ENCODE peak calls at places on chromosomes 12 and 14, in six cellular contexts. N is tibial nerve, C is adrenal gland, H is Peyer's patch, B is IMR-90, Q is uterus. I is an unnamed sample.

GRCh38 chr14:92654206-92654901 is 94.1 kb downstream of the LGMN start:
- DNase-seq in N (no peak), C (no peak), H (no peak), B (no peak), Q (no peak), I (no peak)

GRCh38 chr12:87441511-87441910 is 587.7 kb downstream of the C12orf50 start:
- DNase-seq in N (no peak), C (no peak), H (no peak), B (no peak), Q (no peak), I (no peak)

GRCh38 chr14:26839481-26839880 is 241.6 kb upstream of the NOVA1 start:
- DNase-seq in N (no peak), C (no peak), H (no peak), B (no peak), Q (no peak), I (no peak)

GRCh38 chr12:79251356-79251755 is 386.8 kb downstream of the SYT1 start:
- DNase-seq in N (no peak), C (no peak), H (no peak), B (peak; percentile 61), Q (no peak), I (no peak)

GRCh38 chr14:75399819-75400678 is 27.8 kb upstream of the JDP2 start:
- DNase-seq in N (peak; percentile 78), C (peak; percentile 99), H (peak; percentile 32), B (no peak), Q (peak; percentile 74), I (peak; percentile 51)

GRCh38 chr12:32089156-32089950 is 17.3 kb upstream of the BICD1 start:
- DNase-seq in N (no peak), C (no peak), H (no peak), B (no peak), Q (no peak), I (no peak)

GRCh38 chr12:59632408-59632807 is 36.6 kb downstream of the SLC16A7 start:
- DNase-seq in N (peak; percentile 40), C (peak; percentile 47), H (no peak), B (no peak), Q (no peak), I (no peak)

GRCh38 chr12:104517880-104518279 is 61.1 kb downstream of the CHST11 start:
- DNase-seq in N (no peak), C (no peak), H (no peak), B (no peak), Q (no peak), I (no peak)

GRCh38 chr14:22226381-22226780 is 362.6 kb downstream of the DAD1 start:
- DNase-seq in N (no peak), C (no peak), H (peak; percentile 34), B (peak; percentile 59), Q (no peak), I (no peak)

GRCh38 chr14:80080601-80081000 is 130.7 kb downstream of the DIO2 start:
- DNase-seq in N (no peak), C (no peak), H (no peak), B (no peak), Q (no peak), I (no peak)

GRCh38 chr14:64421166-64421565 is 33.0 kb downstream of the MTHFD1 start:
- DNase-seq in N (no peak), C (no peak), H (no peak), B (peak; percentile 73), Q (no peak), I (no peak)

GRCh38 chr12:5861426-5861825 is 83.6 kb downstream of the ANO2 start:
- DNase-seq in N (no peak), C (no peak), H (no peak), B (no peak), Q (no peak), I (no peak)

GRCh38 chr12:68529869-68530268 is 80.8 kb upstream of the RAP1B start:
- DNase-seq in N (no peak), C (no peak), H (no peak), B (no peak), Q (no peak), I (no peak)

GRCh38 chr12:2018401-2018800 is 14.1 kb upstream of the DCP1B start:
- DNase-seq in N (no peak), C (no peak), H (no peak), B (no peak), Q (peak; percentile 86), I (no peak)

GRCh38 chr12:118120579-118121363 is 15.2 kb upstream of the PEBP1 start:
- DNase-seq in N (peak; percentile 84), C (peak; percentile 90), H (peak; percentile 71), B (peak; percentile 61), Q (peak; percentile 74), I (peak; percentile 2)

GRCh38 chr14:95529242-95529641 is 5.6 kb upstream of the GLRX5 start:
- DNase-seq in N (no peak), C (peak; percentile 19), H (no peak), B (no peak), Q (no peak), I (no peak)

GRCh38 chr14:93984987-93985410 is 8.6 kb upstream of the ASB2 start:
- DNase-seq in N (no peak), C (peak; percentile 91), H (no peak), B (peak; percentile 91), Q (peak; percentile 51), I (no peak)

GRCh38 chr14:101926085-101926484 is 38.3 kb upstream of the DYNC1H1 start:
- DNase-seq in N (no peak), C (no peak), H (no peak), B (no peak), Q (no peak), I (no peak)

GRCh38 chr14:103232338-103232808 is 101.7 kb upstream of the EIF5 start:
- DNase-seq in N (no peak), C (no peak), H (no peak), B (no peak), Q (no peak), I (no peak)

GRCh38 chr12:64186789-64187188 is 35.3 kb downstream of the KICS2 start:
- DNase-seq in N (no peak), C (no peak), H (no peak), B (peak; percentile 47), Q (no peak), I (no peak)

GRCh38 chr12:94184995-94185711 is 36.8 kb downstream of the PLXNC1 start:
- DNase-seq in N (no peak), C (no peak), H (no peak), B (no peak), Q (no peak), I (no peak)

GRCh38 chr12:100324498-100324897 is 32.4 kb upstream of the SLC17A8 start:
- DNase-seq in N (no peak), C (no peak), H (no peak), B (no peak), Q (no peak), I (no peak)

GRCh38 chr14:33315721-33316120 is 377.0 kb downstream of the NPAS3 start:
- DNase-seq in N (peak; percentile 9), C (peak; percentile 51), H (no peak), B (no peak), Q (no peak), I (no peak)

GRCh38 chr14:34465069-34465859 is 3.2 kb upstream of the SPTSSA start:
- DNase-seq in N (no peak), C (no peak), H (no peak), B (peak; percentile 33), Q (no peak), I (no peak)

GRCh38 chr12:78086553-78087362 is 256.1 kb downstream of the NAV3 start:
- DNase-seq in N (no peak), C (no peak), H (no peak), B (peak; percentile 12), Q (no peak), I (no peak)

GRCh38 chr12:1800646-1801284 is 19.6 kb upstream of the LRTM2 start:
- DNase-seq in N (no peak), C (peak; percentile 61), H (peak; percentile 18), B (peak; percentile 54), Q (no peak), I (no peak)

DNA sequence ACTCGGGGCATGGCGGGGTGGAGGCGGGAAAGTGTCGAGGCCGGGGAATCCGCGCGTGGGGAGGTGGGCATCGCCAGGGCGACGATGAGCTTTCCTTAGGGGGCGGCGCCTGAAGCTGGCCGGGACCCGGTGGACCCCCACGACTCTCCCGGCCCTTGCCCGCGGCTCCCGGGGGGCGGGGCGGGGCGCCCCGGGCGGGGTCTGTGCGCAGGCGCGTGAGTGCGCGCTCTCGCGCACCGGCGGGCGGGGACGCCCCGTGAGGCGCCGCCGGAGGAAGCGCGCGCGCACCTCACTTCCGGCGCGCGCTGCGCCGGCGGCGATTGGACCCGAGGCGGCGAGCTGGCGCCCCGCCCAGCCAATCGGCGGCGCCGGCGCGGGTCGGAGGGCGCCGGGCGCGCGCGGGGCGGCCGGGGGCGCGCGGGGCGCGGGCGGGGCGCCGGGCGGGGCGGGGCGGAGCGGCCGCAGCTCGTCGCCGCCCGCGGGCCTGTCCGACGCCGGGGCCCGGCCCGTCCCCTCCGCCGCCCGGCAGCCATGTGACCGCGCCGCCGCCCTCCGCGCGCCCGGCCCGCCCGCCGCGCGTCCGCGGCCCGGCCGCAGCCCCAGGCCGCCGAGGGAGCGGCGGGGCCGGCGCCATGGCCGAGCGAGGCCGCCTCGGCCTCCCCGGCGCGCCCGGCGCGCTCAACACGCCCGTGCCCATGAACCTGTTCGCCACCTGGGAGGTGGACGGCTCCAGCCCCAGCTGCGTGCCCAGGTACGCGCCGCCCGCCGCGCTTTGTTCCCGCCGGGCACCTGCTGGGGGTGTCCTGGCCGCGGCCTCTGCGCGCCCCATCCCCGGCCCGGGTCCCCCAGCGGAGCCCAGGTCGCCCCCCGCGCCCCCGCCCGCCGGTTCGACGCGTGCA is at the start of gene PACS2:
- DNase-seq in N (peak; percentile 38), C (peak; percentile 67), H (peak; percentile 73), B (peak; percentile 85), Q (peak; percentile 81), I (no peak)
- H3K27ac ChIP-seq in N (peak within 1 kb of the TSS; percentile 99), C (peak within 1 kb of the TSS; percentile 86), H (peak within 1 kb of the TSS; percentile 91), B (peak within 1 kb of the TSS; percentile 81), Q (peak within 1 kb of the TSS; percentile 94), I (peak within 1 kb of the TSS; percentile 99)

GRCh38 chr14:57485635-57486034 is 8.0 kb downstream of the CCDC198 start:
- DNase-seq in N (no peak), C (no peak), H (no peak), B (no peak), Q (no peak), I (no peak)
- TF ChIP-seq POLR2A in N (no peak), C (no peak), H (no peak), B (no peak), Q (no peak), I (no peak)

GRCh38 chr14:71651228-71651627 is 281.0 kb upstream of the RGS6 start:
- DNase-seq in N (peak; percentile 17), C (peak; percentile 55), H (no peak), B (peak; percentile 95), Q (no peak), I (no peak)
- H3K27ac ChIP-seq in N (no peak overlapping the region), C (peak overlapping the region; percentile 30), H (no peak overlapping the region), B (no peak overlapping the region), Q (no peak overlapping the region), I (no peak overlapping the region)

DNA sequence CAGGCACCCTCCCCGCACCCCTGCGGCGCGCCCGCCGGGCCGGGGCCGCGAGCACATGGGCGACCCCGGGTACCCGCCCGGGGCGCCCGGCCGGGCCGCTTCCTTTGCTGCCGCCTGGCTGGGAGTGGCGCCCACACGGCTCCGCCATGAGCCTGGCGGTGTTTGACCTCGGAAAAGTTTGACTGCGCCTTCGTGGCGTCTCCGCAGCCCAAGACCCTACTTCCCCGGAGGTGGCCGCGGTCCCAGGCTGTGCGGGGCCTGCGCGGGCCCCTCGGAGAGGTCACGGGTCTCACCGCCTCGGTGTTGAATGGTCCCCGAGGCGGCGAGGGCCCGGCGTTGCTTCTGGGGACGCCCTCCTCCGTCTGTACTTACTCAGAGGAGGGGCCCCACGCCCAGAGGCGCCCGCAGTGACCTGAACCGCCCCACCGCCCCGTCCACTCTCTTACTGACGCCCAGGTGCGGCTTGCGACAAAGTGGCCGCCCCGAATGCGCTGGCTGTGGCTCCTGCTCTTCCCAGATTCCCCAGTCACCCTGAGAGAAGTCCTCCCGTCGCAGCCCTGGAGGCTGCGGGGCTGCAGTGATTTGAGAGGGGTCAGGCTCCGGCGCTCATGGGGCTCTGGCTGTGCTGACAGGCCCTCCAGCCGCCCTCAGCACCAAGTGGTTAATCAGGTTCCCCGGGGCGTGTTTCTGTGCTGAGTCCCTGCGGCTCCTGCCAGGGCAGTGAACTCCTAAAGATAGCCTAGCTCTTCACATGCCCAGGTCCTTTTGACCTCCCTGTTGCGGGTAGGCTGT is 5.8 kb downstream of the KMT5A start:
- DNase-seq in N (no peak), C (peak; percentile 56), H (peak; percentile 46), B (no peak), Q (peak; percentile 30), I (no peak)
- TF ChIP-seq POLR2A in N (no peak), C (peak; percentile 42), H (peak; percentile 51), B (no peak), Q (no peak), I (peak; percentile 17)

I was measured in esophagus squamous epithelium.